ENCODE peak calls at places on chromosomes 13 and 19, in five cellular contexts. F is SK-N-SH, B is K562, W is HCT116, R is NT2/D1. A is an unnamed sample.

GRCh38 chr19:48480151-48480475 is 10.9 kb downstream of the CYTH2 start:
- DNase-seq in F (no peak), B (no peak), W (no peak), R (no peak), A (no peak)

GRCh38 chr13:49241296-49241695 is 6.4 kb upstream of the CDADC1 start:
- DNase-seq in F (no peak), B (no peak), W (no peak), R (no peak), A (no peak)

GRCh38 chr13:43133792-43134191 is 110.4 kb downstream of the DNAJC15 start:
- DNase-seq in F (no peak), B (no peak), W (no peak), R (no peak), A (no peak)

GRCh38 chr19:13920940-13921744 is 15.1 kb downstream of the CC2D1A start:
- DNase-seq in F (peak), B (peak), W (peak), R (peak), A (peak)

GRCh38 chr19:13817018-13817614 is 21.9 kb downstream of the ZSWIM4 start:
- DNase-seq in F (no peak), B (peak), W (no peak), R (no peak), A (peak)

GRCh38 chr19:28920269-28921066 is 292.5 kb downstream of the UQCRFS1 start:
- DNase-seq in F (no peak), B (no peak), W (no peak), R (peak), A (peak)

GRCh38 chr13:95298971-95299627 is 2.2 kb downstream of the ABCC4 start:
- DNase-seq in F (no peak), B (no peak), W (peak), R (no peak), A (no peak)

GRCh38 chr19:17041994-17042393 is 15.4 kb upstream of the CPAMD8 start:
- DNase-seq in F (no peak), B (no peak), W (no peak), R (no peak), A (no peak)

GRCh38 chr13:48235100-48235813 is 2.3 kb downstream of the ITM2B start:
- DNase-seq in F (peak), B (no peak), W (no peak), R (peak), A (no peak)

GRCh38 chr19:11814707-11815050 is 606 bp downstream of the ZNF440 start:
- DNase-seq in F (no peak), B (no peak), W (no peak), R (no peak), A (no peak)

GRCh38 chr19:39498262-39499081 is at the start of gene DLL3:
- DNase-seq in F (peak), B (peak), W (no peak), R (no peak), A (peak)

GRCh38 chr13:80030491-80030890 is 310.4 kb downstream of the SPRY2 start:
- DNase-seq in F (no peak), B (no peak), W (peak), R (no peak), A (peak)

GRCh38 chr13:77521595-77522367 is 13.7 kb upstream of the SCEL start:
- DNase-seq in F (no peak), B (no peak), W (no peak), R (peak), A (peak)

GRCh38 chr13:80050252-80050651 is 290.7 kb downstream of the SPRY2 start:
- DNase-seq in F (no peak), B (no peak), W (no peak), R (no peak), A (no peak)

GRCh38 chr19:39169143-39169810 is 27.5 kb upstream of the NCCRP1 start:
- DNase-seq in F (no peak), B (no peak), W (no peak), R (no peak), A (no peak)

GRCh38 chr19:46967578-46968018 is 52.0 kb upstream of the NPAS1 start:
- DNase-seq in F (no peak), B (no peak), W (no peak), R (no peak), A (no peak)

GRCh38 chr13:107807306-107808073 is 407.8 kb downstream of the LIG4 start:
- DNase-seq in F (no peak), B (no peak), W (no peak), R (no peak), A (no peak)

GRCh38 chr13:97339019-97339988 is 94.7 kb upstream of the RAP2A start:
- DNase-seq in F (no peak), B (no peak), W (no peak), R (no peak), A (no peak)

GRCh38 chr13:99656843-99657506 is 155.7 kb downstream of the TM9SF2 start:
- DNase-seq in F (no peak), B (no peak), W (no peak), R (no peak), A (no peak)

GRCh38 chr13:79194272-79194671 is 211.8 kb downstream of the RBM26 start:
- DNase-seq in F (no peak), B (no peak), W (no peak), R (no peak), A (no peak)

GRCh38 chr19:29841559-29842367 is 30.0 kb downstream of the CCNE1 start:
- DNase-seq in F (peak), B (peak), W (peak), R (no peak), A (no peak)

GRCh38 chr13:112245959-112246358 is 130.2 kb upstream of the SPACA7 start:
- DNase-seq in F (no peak), B (no peak), W (no peak), R (no peak), A (no peak)

GRCh38 chr19:55454787-55455243 is 6.6 kb downstream of the ISOC2 start:
- DNase-seq in F (peak), B (peak), W (no peak), R (no peak), A (peak)

GRCh38 chr13:98998831-98999634 is 21.2 kb upstream of the DOCK9 start:
- DNase-seq in F (no peak), B (no peak), W (no peak), R (no peak), A (no peak)

GRCh38 chr13:95300625-95301134 is 571 bp downstream of the ABCC4 start:
- DNase-seq in F (peak), B (peak), W (peak), R (no peak), A (peak)

GRCh38 chr19:45920458-45920857 is 5.9 kb upstream of the NANOS2 start:
- DNase-seq in F (no peak), B (no peak), W (no peak), R (no peak), A (no peak)

GRCh38 chr13:31910633-31911032 is 120.9 kb upstream of the FRY start:
- DNase-seq in F (no peak), B (no peak), W (no peak), R (no peak), A (no peak)

GRCh38 chr19:50626011-50626410 is 13.7 kb downstream of the SYT3 start:
- DNase-seq in F (no peak), B (no peak), W (no peak), R (no peak), A (no peak)

GRCh38 chr13:107459430-107459829 is 755.9 kb downstream of the LIG4 start:
- DNase-seq in F (no peak), B (no peak), W (no peak), R (no peak), A (no peak)

GRCh38 chr13:113805431-113806103 is 46.5 kb downstream of the TMEM255B start:
- DNase-seq in F (no peak), B (no peak), W (no peak), R (no peak), A (no peak)

GRCh38 chr19:35223856-35224505 is 4.6 kb downstream of the FAM187B start:
- DNase-seq in F (no peak), B (no peak), W (no peak), R (no peak), A (no peak)
- TF ChIP-seq YY1 in F (no peak), B (no peak), W (no peak), R (no peak), A (no peak)

DNA sequence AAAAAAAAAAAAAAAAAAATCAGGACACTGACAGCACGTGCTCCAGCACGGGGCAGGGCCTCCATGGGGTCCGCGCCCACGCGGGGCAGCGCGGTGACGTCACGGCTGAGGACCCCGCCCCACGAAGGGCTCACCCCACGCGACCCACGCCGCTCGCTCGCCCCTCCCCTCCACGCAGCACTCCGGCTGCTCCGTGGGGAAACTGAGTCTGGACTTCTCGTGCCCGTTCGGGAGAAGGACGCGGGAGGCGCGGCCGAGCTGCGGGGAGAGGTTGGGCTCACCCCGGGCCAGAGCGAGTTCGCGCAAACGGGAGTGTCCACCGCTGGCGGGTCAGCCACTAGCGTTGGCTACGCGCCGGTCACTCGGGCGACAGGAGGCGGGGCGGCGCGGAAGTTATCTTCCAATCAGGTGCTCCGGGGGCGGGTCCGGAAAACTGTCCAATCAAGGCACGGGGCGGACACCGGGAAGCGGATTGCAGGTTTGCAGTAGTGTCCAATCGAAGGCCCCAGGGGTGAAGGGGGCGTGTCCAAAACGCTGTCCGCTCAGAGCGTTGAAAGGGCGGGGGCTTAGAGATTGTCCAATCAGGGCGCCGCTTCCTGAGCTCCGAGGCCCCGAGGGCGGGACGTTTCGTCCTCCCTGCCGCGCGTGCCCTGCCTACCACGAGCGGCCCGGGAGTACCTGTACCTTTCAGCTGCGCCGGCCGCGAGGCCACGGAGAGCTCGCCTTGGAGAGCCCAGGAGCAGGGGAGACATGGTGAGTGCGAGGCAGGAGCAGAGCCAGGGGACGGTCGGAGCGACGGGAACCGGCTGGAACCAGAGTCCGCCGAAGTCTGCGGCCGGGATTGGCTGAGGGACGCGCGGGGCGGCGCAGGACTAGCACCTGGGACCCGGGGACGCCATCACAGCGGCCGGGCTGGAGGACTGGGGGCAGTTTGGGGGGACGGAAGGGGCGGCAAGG is at the start of gene ZNF57:
- DNase-seq in F (peak), B (peak), W (peak), R (peak), A (peak)
- TF ChIP-seq YY1 in F (peak), B (peak), W (no peak), R (no peak), A (no peak)

DNA sequence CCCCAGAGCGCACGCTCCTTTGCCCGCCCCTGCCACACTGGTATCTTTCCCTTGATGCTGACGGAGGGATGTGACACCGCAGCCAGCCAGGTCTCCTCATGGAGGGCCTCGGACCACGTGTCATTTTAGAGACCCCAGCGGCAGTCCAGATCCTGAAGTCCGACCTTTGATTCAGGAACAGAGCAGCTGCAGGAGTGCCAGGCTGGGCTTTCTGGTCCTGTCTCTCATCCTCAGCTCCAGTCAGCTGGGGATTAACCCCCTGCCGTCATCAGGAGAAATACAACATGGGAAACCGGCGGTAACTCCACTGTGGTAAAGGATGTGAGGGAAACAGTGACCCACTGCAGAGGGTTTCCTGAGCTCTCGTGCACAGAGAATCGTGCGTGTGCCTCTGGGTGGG is 140.6 kb downstream of the SIPA1L3 start:
- DNase-seq in F (no peak), B (no peak), W (no peak), R (no peak), A (peak)
- TF ChIP-seq YY1 in F (no peak), B (no peak), W (no peak), R (no peak), A (no peak)

GRCh38 chr13:106310450-106310849 is 225.0 kb downstream of the EFNB2 start:
- DNase-seq in F (no peak), B (no peak), W (no peak), R (no peak), A (no peak)

GRCh38 chr13:106306748-106307277 is 228.6 kb downstream of the EFNB2 start:
- DNase-seq in F (no peak), B (no peak), W (no peak), R (no peak), A (no peak)

GRCh38 chr13:106314417-106314816 is 221.0 kb downstream of the EFNB2 start:
- DNase-seq in F (no peak), B (no peak), W (no peak), R (no peak), A (no peak)

GRCh38 chr13:106311004-106311403 is 224.5 kb downstream of the EFNB2 start:
- DNase-seq in F (no peak), B (no peak), W (no peak), R (no peak), A (no peak)
- TF ChIP-seq YY1 in F (no peak), B (no peak), W (no peak), R (no peak), A (no peak)

GRCh38 chr13:75445717-75446529 is 36.0 kb downstream of the TBC1D4 start:
- DNase-seq in F (no peak), B (no peak), W (no peak), R (no peak), A (no peak)
- TF ChIP-seq YY1 in F (no peak), B (no peak), W (no peak), R (no peak), A (no peak)

GRCh38 chr19:7716762-7717161 is 14.8 kb upstream of the FCER2 start:
- DNase-seq in F (no peak), B (no peak), W (no peak), R (no peak), A (no peak)

GRCh38 chr19:7720351-7720750 is 11.6 kb downstream of the CLEC4G start:
- DNase-seq in F (no peak), B (no peak), W (no peak), R (no peak), A (no peak)

GRCh38 chr19:7718668-7719067 is 13.2 kb downstream of the CLEC4G start:
- DNase-seq in F (no peak), B (no peak), W (no peak), R (no peak), A (no peak)

GRCh38 chr19:7725791-7726190 is 6.1 kb downstream of the CLEC4G start:
- DNase-seq in F (no peak), B (no peak), W (no peak), R (no peak), A (no peak)

DNA sequence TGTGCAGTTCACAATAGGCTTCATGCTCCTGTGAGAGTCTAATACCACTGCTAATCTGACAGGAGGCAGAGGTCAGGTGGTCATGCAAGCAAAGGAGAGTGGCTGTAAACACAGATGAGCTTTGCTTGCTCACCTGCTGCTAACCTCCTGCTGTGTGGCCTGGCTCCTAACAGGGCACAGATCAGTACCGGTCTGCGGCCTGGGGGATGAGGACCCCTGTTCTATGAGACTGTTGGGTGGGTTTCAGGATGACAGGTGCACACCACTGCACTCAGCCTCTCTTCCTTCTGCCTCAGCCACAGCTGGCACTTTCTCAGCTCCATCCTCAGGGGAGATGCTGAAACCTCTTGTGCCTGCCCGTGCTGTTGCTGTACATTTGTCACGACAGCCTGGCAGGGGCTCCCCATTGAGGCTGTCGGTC is 9.7 kb downstream of the CLEC4G start:
- DNase-seq in F (no peak), B (no peak), W (no peak), R (no peak), A (no peak)
- TF ChIP-seq YY1 in F (no peak), B (no peak), W (no peak), R (no peak), A (no peak)

GRCh38 chr13:102707465-102707864 is 12.6 kb upstream of the METTL21C start:
- DNase-seq in F (peak), B (no peak), W (no peak), R (no peak), A (no peak)
- TF ChIP-seq YY1 in F (no peak), B (no peak), W (no peak), R (no peak), A (no peak)

DNA sequence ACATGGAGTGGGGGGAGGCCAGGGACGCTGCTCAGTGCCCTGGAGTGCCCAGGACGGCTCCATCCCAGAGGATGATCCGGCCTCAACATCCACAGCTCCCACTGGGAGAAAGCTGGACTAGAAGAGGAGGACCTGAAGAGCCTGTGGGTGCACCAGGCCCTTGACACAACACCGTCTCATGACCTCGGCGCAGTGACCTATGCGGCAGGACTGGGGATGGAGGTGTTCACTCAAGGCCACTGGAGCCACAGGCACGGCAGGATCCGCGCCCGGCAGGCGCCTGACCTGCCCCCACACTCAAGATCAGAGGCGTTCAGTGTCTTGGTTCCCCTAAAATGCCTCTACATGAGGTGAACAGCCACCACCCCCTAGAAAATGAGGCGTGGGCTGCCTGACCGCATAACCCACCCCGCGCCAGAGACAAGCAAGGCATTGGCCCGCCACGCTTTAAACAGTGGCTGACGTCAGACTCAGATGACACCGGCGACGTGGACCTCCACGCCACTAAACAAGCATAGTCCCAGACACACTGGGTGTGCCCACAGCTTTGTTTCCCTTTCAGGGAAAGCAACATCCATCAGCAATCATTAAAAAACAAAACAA is 8.0 kb downstream of the SGTA start:
- DNase-seq in F (no peak), B (no peak), W (no peak), R (no peak), A (no peak)
- TF ChIP-seq YY1 in F (no peak), B (no peak), W (no peak), R (no peak), A (no peak)

GRCh38 chr13:72562686-72563085 is 164.7 kb downstream of the MZT1 start:
- DNase-seq in F (no peak), B (no peak), W (no peak), R (no peak), A (no peak)

GRCh38 chr13:72561791-72562190 is 165.6 kb downstream of the MZT1 start:
- DNase-seq in F (peak), B (no peak), W (no peak), R (no peak), A (no peak)

GRCh38 chr13:72567566-72567965 is 159.9 kb downstream of the MZT1 start:
- DNase-seq in F (no peak), B (no peak), W (no peak), R (no peak), A (no peak)

GRCh38 chr13:72570019-72570418 is 157.4 kb downstream of the MZT1 start:
- DNase-seq in F (no peak), B (no peak), W (no peak), R (no peak), A (no peak)

DNA sequence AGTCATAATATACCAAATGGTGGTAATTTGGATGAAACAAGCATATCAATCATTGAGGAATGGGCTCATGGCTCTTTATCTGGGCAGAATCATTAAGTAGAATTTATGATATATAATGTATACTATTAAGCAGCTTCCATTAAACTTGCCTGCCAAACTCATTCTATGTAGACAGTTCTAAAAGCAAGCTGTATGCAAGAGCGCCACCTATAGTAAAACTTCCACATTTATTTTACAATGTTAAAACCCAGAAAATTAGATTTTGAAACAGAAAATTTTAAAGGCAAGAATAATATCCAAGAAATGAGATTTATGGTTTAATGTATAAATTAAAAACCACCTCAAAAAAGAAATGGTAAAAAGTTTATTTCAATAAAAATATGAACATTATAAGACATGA is 161.5 kb downstream of the MZT1 start:
- DNase-seq in F (peak), B (peak), W (peak), R (peak), A (no peak)
- TF ChIP-seq YY1 in F (no peak), B (no peak), W (no peak), R (no peak), A (no peak)